ENCODE peak calls at places on chromosome 3, in five cellular contexts. D, W, E, B and L are unnamed samples.
A peak's percentile ranks its signal among the peaks of the same experiment; 100 is the strongest.

GRCh38 chr3:125151916-125152315 is 60.6 kb downstream of the SLC12A8 start:
- DNase-seq in E (no peak), B (no peak), D (no peak), W (no peak), L (no peak)

GRCh38 chr3:16761576-16761975 is 123.2 kb upstream of the PLCL2 start:
- DNase-seq in B (no peak), D (no peak), E (no peak), W (no peak), L (no peak)

GRCh38 chr3:175932586-175932985 is 1073.5 kb downstream of the NAALADL2 start:
- DNase-seq in W (no peak), E (no peak), B (no peak), D (no peak), L (no peak)

GRCh38 chr3:73509066-73509465 is 115.7 kb downstream of the PDZRN3 start:
- DNase-seq in D (no peak), E (no peak), B (peak; percentile 55), W (no peak), L (no peak)

GRCh38 chr3:183220828-183221227 is 32.2 kb upstream of the B3GNT5 start:
- DNase-seq in E (no peak), B (no peak), W (no peak), D (no peak), L (no peak)

GRCh38 chr3:128217702-128218475 is 64.6 kb downstream of the EEFSEC start:
- DNase-seq in W (no peak), B (no peak), E (no peak), D (no peak), L (no peak)

GRCh38 chr3:124034016-124034808 is 42.3 kb upstream of the ROPN1 start:
- DNase-seq in E (no peak), W (no peak), B (peak; percentile 91), D (peak; percentile 31), L (peak; percentile 64)

GRCh38 chr3:5122741-5123706 is 932 bp downstream of the ARL8B start:
- DNase-seq in E (peak; percentile 65), W (peak; percentile 59), D (no peak), B (no peak), L (peak; percentile 51)

GRCh38 chr3:11556851-11557644 is 86.7 kb downstream of the VGLL4 start:
- DNase-seq in D (peak; percentile 46), W (no peak), B (no peak), E (no peak), L (peak; percentile 71)

GRCh38 chr3:14317057-14317553 is 85.3 kb upstream of the SLC6A6 start:
- DNase-seq in E (no peak), W (no peak), D (no peak), B (no peak), L (no peak)

GRCh38 chr3:186097663-186098451 is 11.0 kb downstream of the ETV5 start:
- DNase-seq in W (peak; percentile 70), D (peak; percentile 40), E (peak; percentile 77), B (no peak), L (peak; percentile 74)

GRCh38 chr3:128999104-128999503 is 2.0 kb upstream of the EFCC1 start:
- DNase-seq in W (no peak), D (no peak), B (no peak), E (no peak), L (no peak)

GRCh38 chr3:155342344-155342743 is 48.9 kb upstream of the STRIT1 start:
- DNase-seq in D (no peak), E (no peak), W (no peak), B (no peak), L (no peak)

GRCh38 chr3:14962762-14963161 is 15.4 kb downstream of the NR2C2 start:
- DNase-seq in W (no peak), B (no peak), E (no peak), D (no peak), L (no peak)

GRCh38 chr3:44596631-44597030 is 11.9 kb downstream of the ZNF660 start:
- DNase-seq in B (no peak), D (no peak), E (no peak), W (no peak), L (no peak)
- H3K27ac ChIP-seq in B (no peak overlapping the region), D (no peak overlapping the region), E (no peak overlapping the region), W (no peak overlapping the region), L (no peak overlapping the region)

DNA sequence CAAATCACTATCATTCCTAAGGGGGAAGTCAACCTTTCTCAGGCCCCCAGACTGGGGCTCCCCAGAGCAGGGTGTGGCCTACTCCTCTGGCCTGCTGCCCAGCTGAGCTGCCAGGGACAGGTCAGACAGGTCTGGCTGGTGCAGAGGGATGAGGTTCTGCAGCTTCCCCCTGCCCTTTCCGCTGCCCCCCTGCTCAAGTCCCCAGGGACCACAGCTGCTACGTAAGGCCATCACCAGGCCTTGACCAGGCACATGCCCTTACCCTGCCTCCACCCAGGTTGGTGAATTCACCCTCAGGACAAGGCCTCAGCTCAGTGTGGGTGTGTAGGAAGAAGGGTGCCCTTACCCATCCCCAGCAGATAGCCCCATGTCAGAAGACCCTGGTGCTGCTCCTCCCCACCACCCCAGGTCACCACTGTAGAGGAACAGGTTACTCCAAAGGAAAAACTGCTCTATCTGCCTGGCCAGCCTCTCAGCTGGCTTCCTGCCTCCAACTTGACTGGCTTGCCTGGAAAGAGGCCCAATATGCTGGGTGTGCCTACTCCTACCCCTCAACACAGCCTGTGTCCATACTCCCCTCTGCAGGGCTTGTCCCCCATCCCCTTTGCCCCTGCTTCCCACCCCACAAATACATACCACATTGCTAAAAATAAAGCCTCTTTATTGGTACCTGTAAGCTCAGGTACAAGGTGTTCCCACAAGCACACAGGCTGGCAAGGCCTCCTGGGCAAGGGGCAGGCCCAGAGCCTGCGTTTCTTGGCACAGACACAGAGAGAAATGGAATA is 12.0 kb downstream of the CSRNP1 start:
- DNase-seq in B (no peak), E (no peak), D (peak; percentile 67), W (peak; percentile 76), L (peak; percentile 87)
- H3K4me1 ChIP-seq in B (peaks cover 72% of the 10 kb centered on the region), E (no peaks in the 10 kb centered on the region), D (peaks cover 78% of the 10 kb centered on the region), W (no peaks in the 10 kb centered on the region), L (peaks cover 26% of the 10 kb centered on the region)

GRCh38 chr3:115513411-115513800 is 109.9 kb upstream of the GAP43 start:
- DNase-seq in W (no peak), D (no peak), E (no peak), B (no peak), L (no peak)

GRCh38 chr3:115512565-115513410 is 110.5 kb upstream of the GAP43 start:
- DNase-seq in B (no peak), E (no peak), D (peak; percentile 21), W (peak; percentile 53), L (peak; percentile 27)

GRCh38 chr3:115523467-115523866 is 99.8 kb upstream of the GAP43 start:
- DNase-seq in W (no peak), B (no peak), E (no peak), D (no peak), L (no peak)

GRCh38 chr3:115517457-115518050 is 105.8 kb upstream of the GAP43 start:
- DNase-seq in E (no peak), W (no peak), D (no peak), B (no peak), L (no peak)

GRCh38 chr3:115518100-115518852 is 105.0 kb upstream of the GAP43 start:
- DNase-seq in D (peak; percentile 74), B (no peak), E (peak; percentile 79), W (no peak), L (peak; percentile 89)
- H3K27ac ChIP-seq in D (peak overlapping the region; percentile 69), B (no peak overlapping the region), E (peak overlapping the region; percentile 34), W (no peak overlapping the region), L (peak overlapping the region; percentile 1)

GRCh38 chr3:64002248-64002647 is 21.0 kb downstream of the PSMD6 start:
- DNase-seq in E (no peak), B (no peak), D (no peak), W (no peak), L (no peak)

GRCh38 chr3:63998852-63999754 is 24.2 kb downstream of the PSMD6 start:
- DNase-seq in D (no peak), E (no peak), B (no peak), W (no peak), L (no peak)

GRCh38 chr3:63995056-63995576 is 28.2 kb downstream of the PSMD6 start:
- DNase-seq in B (no peak), E (no peak), W (no peak), D (no peak), L (no peak)

GRCh38 chr3:64003589-64003988 is 19.7 kb downstream of the PSMD6 start:
- DNase-seq in B (no peak), W (no peak), E (no peak), D (no peak), L (no peak)

DNA sequence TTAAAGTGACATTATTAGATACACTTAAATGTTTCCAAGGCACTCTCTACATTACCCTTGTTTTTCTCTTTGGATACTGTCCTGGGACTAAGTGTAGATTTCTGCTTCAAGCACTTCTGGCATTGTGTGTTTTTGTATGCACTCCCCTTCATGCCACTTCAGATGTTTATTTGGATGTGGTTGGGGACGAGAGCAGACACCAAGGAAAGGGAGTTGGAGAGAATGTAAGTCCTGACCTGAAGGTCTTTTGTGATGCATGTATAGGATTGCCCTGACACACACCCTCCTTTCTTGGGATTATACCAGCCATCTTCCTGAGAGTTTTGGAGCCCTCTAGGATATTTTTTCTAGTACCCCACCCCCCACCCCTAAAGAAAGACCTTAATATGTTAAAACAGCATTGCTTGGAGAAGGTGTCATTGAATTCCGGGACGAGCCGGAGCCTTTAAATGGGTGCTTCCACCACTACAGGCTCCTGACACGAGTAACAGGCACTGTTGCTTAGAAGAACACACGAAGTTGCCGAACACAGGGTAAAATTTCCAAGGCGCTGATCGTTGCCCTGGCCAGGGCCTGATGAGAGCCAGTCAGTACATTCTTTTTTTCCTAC is 22.7 kb downstream of the PSMD6 start:
- DNase-seq in B (no peak), D (no peak), E (no peak), W (no peak), L (no peak)
- H3K4me1 ChIP-seq in B (peaks cover 11% of the 10 kb centered on the region), D (peaks cover 21% of the 10 kb centered on the region), E (no peaks in the 10 kb centered on the region), W (no peaks in the 10 kb centered on the region), L (no peaks in the 10 kb centered on the region)

DNA sequence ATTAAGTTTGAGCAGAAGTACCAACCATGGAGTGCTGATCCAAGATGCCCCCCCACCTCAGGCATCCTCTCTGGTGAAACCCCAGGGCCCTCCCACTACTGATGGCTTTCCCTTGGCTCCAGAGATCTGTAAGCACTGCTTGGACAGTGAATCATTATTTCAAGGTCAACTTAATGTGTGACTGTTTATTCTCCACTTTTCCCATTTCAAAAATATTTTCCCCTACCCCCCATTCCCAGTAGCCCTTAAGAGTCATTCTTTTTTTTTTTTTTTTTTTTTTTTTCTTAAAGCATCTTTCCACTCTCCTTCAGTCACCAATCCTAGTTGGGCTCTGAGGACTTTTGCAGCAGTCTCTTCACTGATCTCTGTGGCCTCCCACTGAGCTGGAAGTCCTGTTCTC is 82.6 kb downstream of the PCCB start:
- DNase-seq in W (no peak), E (no peak), D (no peak), B (no peak), L (no peak)
- H3K27ac ChIP-seq in W (no peak overlapping the region), E (no peak overlapping the region), D (no peak overlapping the region), B (no peak overlapping the region), L (no peak overlapping the region)